ENCODE peak calls at places on chromosomes 1 and 21, in eight cellular contexts. One of them, this sample, is unnamed.

GRCh38 chr1:220970311-220970710 is 91.1 kb downstream of the HLX start:
- DNase-seq in A673: no peak
- DNase-seq in SK-N-SH: no peak
- DNase-seq in heart left ventricle: no peak
- DNase-seq in neural progenitor cell: no peak
- DNase-seq in stomach: no peak
- DNase-seq in suprapubic skin: no peak
- DNase-seq in left lung: no peak
- DNase-seq in this sample: no peak

GRCh38 chr1:155075535-155075934 is 3.1 kb upstream of the EFNA3 start:
- DNase-seq in A673: no peak
- DNase-seq in SK-N-SH: no peak
- DNase-seq in heart left ventricle: no peak
- DNase-seq in neural progenitor cell: no peak
- DNase-seq in stomach: no peak
- DNase-seq in suprapubic skin: no peak
- DNase-seq in left lung: no peak
- DNase-seq in this sample: no peak

GRCh38 chr1:169106921-169107672 is 607 bp downstream of the ATP1B1 start:
- DNase-seq in A673: peak; percentile 58
- DNase-seq in SK-N-SH: peak; percentile 59
- DNase-seq in heart left ventricle: no peak
- DNase-seq in neural progenitor cell: peak; percentile 61
- DNase-seq in stomach: no peak
- DNase-seq in suprapubic skin: no peak
- DNase-seq in left lung: no peak
- DNase-seq in this sample: no peak

GRCh38 chr21:32132409-32132808 is 146.4 kb downstream of the MIS18A start:
- DNase-seq in A673: no peak
- DNase-seq in SK-N-SH: no peak
- DNase-seq in heart left ventricle: no peak
- DNase-seq in neural progenitor cell: no peak
- DNase-seq in stomach: no peak
- DNase-seq in suprapubic skin: no peak
- DNase-seq in left lung: no peak
- DNase-seq in this sample: no peak

GRCh38 chr1:170204121-170204520 is 58.4 kb downstream of the NTMT2 start:
- DNase-seq in A673: peak; percentile 58
- DNase-seq in SK-N-SH: no peak
- DNase-seq in heart left ventricle: no peak
- DNase-seq in neural progenitor cell: no peak
- DNase-seq in stomach: no peak
- DNase-seq in suprapubic skin: no peak
- DNase-seq in left lung: no peak
- DNase-seq in this sample: no peak

GRCh38 chr1:44903261-44903660 is 60.2 kb upstream of the PTCH2 start:
- DNase-seq in A673: no peak
- DNase-seq in SK-N-SH: no peak
- DNase-seq in heart left ventricle: peak; percentile 66
- DNase-seq in neural progenitor cell: no peak
- DNase-seq in stomach: no peak
- DNase-seq in suprapubic skin: no peak
- DNase-seq in left lung: no peak
- DNase-seq in this sample: no peak

GRCh38 chr1:226820935-226821718 is 49.3 kb upstream of the PSEN2 start:
- DNase-seq in A673: no peak
- DNase-seq in SK-N-SH: peak; percentile 19
- DNase-seq in heart left ventricle: peak; percentile 91
- DNase-seq in neural progenitor cell: no peak
- DNase-seq in stomach: peak; percentile 52
- DNase-seq in suprapubic skin: peak; percentile 87
- DNase-seq in left lung: peak; percentile 79
- DNase-seq in this sample: no peak

GRCh38 chr1:247386217-247386616 is 29.8 kb upstream of the NLRP3 start:
- DNase-seq in A673: no peak
- DNase-seq in SK-N-SH: no peak
- DNase-seq in heart left ventricle: no peak
- DNase-seq in neural progenitor cell: no peak
- DNase-seq in stomach: no peak
- DNase-seq in suprapubic skin: no peak
- DNase-seq in left lung: no peak
- DNase-seq in this sample: no peak

GRCh38 chr1:234584926-234585325 is 25.1 kb downstream of the IRF2BP2 start:
- DNase-seq in A673: peak; percentile 76
- DNase-seq in SK-N-SH: peak; percentile 47
- DNase-seq in heart left ventricle: peak; percentile 67
- DNase-seq in neural progenitor cell: no peak
- DNase-seq in stomach: no peak
- DNase-seq in suprapubic skin: no peak
- DNase-seq in left lung: no peak
- DNase-seq in this sample: no peak

GRCh38 chr1:111241797-111242196 is 14.3 kb downstream of the CHI3L2 start:
- DNase-seq in A673: no peak
- DNase-seq in SK-N-SH: no peak
- DNase-seq in heart left ventricle: no peak
- DNase-seq in neural progenitor cell: no peak
- DNase-seq in stomach: no peak
- DNase-seq in suprapubic skin: no peak
- DNase-seq in left lung: no peak
- DNase-seq in this sample: no peak

DNA sequence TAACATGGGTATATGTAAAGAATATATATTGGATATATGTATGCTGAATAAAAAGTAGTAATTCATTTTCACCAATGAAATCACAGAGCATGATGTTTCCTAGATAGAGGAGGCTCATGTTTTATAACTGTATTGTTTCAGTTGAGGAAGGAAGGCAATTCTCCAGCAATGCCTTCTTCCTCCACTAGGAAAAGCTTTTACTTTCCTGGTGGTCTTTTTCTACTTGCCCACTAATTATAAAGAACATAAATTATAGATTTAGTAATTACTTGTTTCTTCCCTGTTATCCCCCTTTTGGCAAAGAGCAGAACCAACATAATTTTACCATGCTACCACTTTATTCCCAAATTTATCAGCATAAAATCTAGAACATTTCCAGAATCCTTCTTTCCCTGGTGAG is 159.0 kb downstream of the PLA2G4A start:
- DNase-seq in A673: no peak
- DNase-seq in SK-N-SH: no peak
- DNase-seq in heart left ventricle: no peak
- DNase-seq in neural progenitor cell: no peak
- DNase-seq in stomach: no peak
- DNase-seq in suprapubic skin: no peak
- DNase-seq in left lung: no peak
- DNase-seq in this sample: no peak
- TF ChIP-seq CTCF in A673: peak; percentile 34
- TF ChIP-seq CTCF in SK-N-SH: peak; percentile 42
- TF ChIP-seq CTCF in heart left ventricle: no peak
- TF ChIP-seq CTCF in neural progenitor cell: peak; percentile 45
- TF ChIP-seq CTCF in stomach: no peak
- TF ChIP-seq CTCF in suprapubic skin: no peak
- TF ChIP-seq CTCF in left lung: no peak
- TF ChIP-seq CTCF in this sample: peak; percentile 60

GRCh38 chr1:7932524-7933149 is 8.0 kb downstream of the TNFRSF9 start:
- DNase-seq in A673: no peak
- DNase-seq in SK-N-SH: peak; percentile 57
- DNase-seq in heart left ventricle: no peak
- DNase-seq in neural progenitor cell: peak; percentile 32
- DNase-seq in stomach: no peak
- DNase-seq in suprapubic skin: no peak
- DNase-seq in left lung: no peak
- DNase-seq in this sample: no peak
- TF ChIP-seq CTCF in A673: no peak
- TF ChIP-seq CTCF in SK-N-SH: no peak
- TF ChIP-seq CTCF in heart left ventricle: no peak
- TF ChIP-seq CTCF in neural progenitor cell: no peak
- TF ChIP-seq CTCF in stomach: no peak
- TF ChIP-seq CTCF in suprapubic skin: no peak
- TF ChIP-seq CTCF in left lung: no peak
- TF ChIP-seq CTCF in this sample: no peak

GRCh38 chr21:28827422-28827821 is 165.3 kb downstream of the LTN1 start:
- DNase-seq in A673: no peak
- DNase-seq in SK-N-SH: no peak
- DNase-seq in heart left ventricle: no peak
- DNase-seq in neural progenitor cell: no peak
- DNase-seq in stomach: no peak
- DNase-seq in suprapubic skin: no peak
- DNase-seq in left lung: no peak
- DNase-seq in this sample: no peak
- TF ChIP-seq CTCF in A673: no peak
- TF ChIP-seq CTCF in SK-N-SH: no peak
- TF ChIP-seq CTCF in heart left ventricle: no peak
- TF ChIP-seq CTCF in neural progenitor cell: no peak
- TF ChIP-seq CTCF in stomach: no peak
- TF ChIP-seq CTCF in suprapubic skin: no peak
- TF ChIP-seq CTCF in left lung: no peak
- TF ChIP-seq CTCF in this sample: no peak

DNA sequence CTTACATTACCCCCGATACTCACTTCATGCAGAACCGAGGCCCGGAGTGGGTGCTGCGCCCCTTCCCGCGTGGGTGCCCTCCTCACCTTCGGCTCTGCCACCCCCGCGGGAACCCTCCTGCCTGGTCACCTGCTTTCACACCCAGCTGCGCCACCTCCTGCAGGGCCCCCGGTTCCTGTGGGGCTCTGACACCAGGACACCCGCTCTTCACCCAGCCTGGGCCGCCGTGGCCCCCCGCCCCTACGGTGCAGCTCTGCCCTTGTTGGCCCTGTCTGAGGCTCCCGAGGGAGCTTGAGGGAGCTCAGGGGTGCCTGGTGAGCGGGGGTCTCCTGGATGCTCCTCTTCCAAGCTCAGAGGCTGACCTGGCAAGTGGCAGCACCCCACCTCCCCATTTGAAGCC is 19.0 kb downstream of the RRP1 start:
- DNase-seq in A673: no peak
- DNase-seq in SK-N-SH: no peak
- DNase-seq in heart left ventricle: no peak
- DNase-seq in neural progenitor cell: no peak
- DNase-seq in stomach: no peak
- DNase-seq in suprapubic skin: no peak
- DNase-seq in left lung: no peak
- DNase-seq in this sample: peak; percentile 93
- TF ChIP-seq CTCF in A673: no peak
- TF ChIP-seq CTCF in SK-N-SH: no peak
- TF ChIP-seq CTCF in heart left ventricle: no peak
- TF ChIP-seq CTCF in neural progenitor cell: no peak
- TF ChIP-seq CTCF in stomach: no peak
- TF ChIP-seq CTCF in suprapubic skin: no peak
- TF ChIP-seq CTCF in left lung: no peak
- TF ChIP-seq CTCF in this sample: no peak

This sample was measured in chondrocyte.